ENCODE peak calls at places on chromosomes 7 and 10, in six cellular contexts. U is K562, R is fibroblast of lung, K is hepatocyte, X is GM23248, V is A673. F is an unnamed sample.

GRCh38 chr10:21100871-21101514 is 203.9 kb upstream of the NEBL start:
- DNase-seq in U (no peak), R (peak; percentile 68), K (no peak), X (peak; percentile 52), V (no peak), F (no peak)

GRCh38 chr10:110226555-110226925 is 19.1 kb downstream of the MXI1 start:
- DNase-seq in U (peak; percentile 75), R (peak; percentile 94), K (peak; percentile 96), X (peak; percentile 96), V (peak; percentile 93), F (peak; percentile 93)

GRCh38 chr7:151680810-151681209 is 161.1 kb upstream of the RHEB start:
- DNase-seq in U (no peak), R (no peak), K (no peak), X (peak; percentile 83), V (no peak), F (no peak)

GRCh38 chr7:46459942-46460341 is 538.9 kb upstream of the IGFBP3 start:
- DNase-seq in U (no peak), R (no peak), K (no peak), X (peak; percentile 15), V (no peak), F (no peak)

GRCh38 chr7:139541600-139542307 is 18.3 kb downstream of the CLEC2L start:
- DNase-seq in U (no peak), R (no peak), K (no peak), X (no peak), V (no peak), F (peak; percentile 78)

GRCh38 chr10:126904807-126905686 is at the start of gene DOCK1:
- DNase-seq in U (no peak), R (peak; percentile 73), K (peak; percentile 86), X (peak; percentile 91), V (peak; percentile 84), F (peak; percentile 86)

GRCh38 chr10:102455893-102456471 is 4.6 kb upstream of the C10orf95 start:
- DNase-seq in U (no peak), R (peak; percentile 83), K (peak; percentile 86), X (peak; percentile 89), V (peak; percentile 49), F (no peak)

GRCh38 chr10:97686301-97686961 is 610 bp downstream of the AVPI1 start:
- DNase-seq in U (no peak), R (no peak), K (no peak), X (peak; percentile 23), V (no peak), F (no peak)

GRCh38 chr7:125927556-125927955 is 997.9 kb upstream of the POT1 start:
- DNase-seq in U (no peak), R (no peak), K (no peak), X (no peak), V (peak; percentile 89), F (peak; percentile 9)
- TF ChIP-seq EZH2 in U (no peak), R (no peak), K (no peak), X (no peak), V (no peak), F (no peak)

GRCh38 chr10:8049151-8049873 is 5.2 kb upstream of the GATA3 start:
- DNase-seq in U (no peak), R (no peak), K (peak; percentile 25), X (no peak), V (no peak), F (peak; percentile 65)

GRCh38 chr10:8051109-8051781 is 3.2 kb upstream of the GATA3 start:
- DNase-seq in U (no peak), R (no peak), K (peak; percentile 24), X (no peak), V (no peak), F (peak; percentile 64)

GRCh38 chr10:8049874-8050560 is 4.5 kb upstream of the GATA3 start:
- DNase-seq in U (no peak), R (no peak), K (peak; percentile 30), X (no peak), V (no peak), F (peak; percentile 79)

GRCh38 chr10:8051851-8052257 is 2.6 kb upstream of the GATA3 start:
- DNase-seq in U (no peak), R (no peak), K (peak; percentile 51), X (no peak), V (no peak), F (peak; percentile 91)

DNA sequence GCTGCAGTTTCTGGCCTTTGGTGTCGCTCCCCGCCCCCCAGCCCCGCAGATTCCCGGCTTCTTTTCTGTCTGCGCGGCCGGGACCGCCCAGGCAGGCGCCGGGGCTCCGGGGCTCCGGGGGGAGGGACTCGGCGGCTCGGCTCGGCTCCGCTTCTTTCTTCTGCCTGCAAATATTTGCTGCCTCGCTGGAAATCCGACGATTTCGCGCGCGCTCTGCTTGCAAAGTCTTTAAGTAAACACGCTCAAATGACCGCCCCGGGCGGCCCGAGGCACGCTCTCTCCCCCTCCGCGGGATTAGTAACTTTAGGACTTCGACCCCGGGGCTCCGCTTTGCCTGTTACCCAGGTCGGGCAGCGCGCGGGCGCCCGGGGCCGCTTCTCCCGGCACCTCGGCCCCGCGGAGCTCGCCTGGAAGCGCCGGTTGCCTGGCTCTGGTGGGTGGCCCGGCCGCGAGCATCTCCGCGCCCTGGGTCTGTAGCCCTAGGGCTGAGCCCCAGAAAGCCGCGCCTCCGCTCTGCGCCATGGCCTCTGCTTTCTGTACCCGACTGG is 3.9 kb upstream of the GATA3 start:
- DNase-seq in U (no peak), R (peak; percentile 43), K (peak; percentile 86), X (peak; percentile 44), V (peak; percentile 45), F (peak; percentile 87)
- TF ChIP-seq EZH2 in U (no peak), R (no peak), K (no peak), X (peak; percentile 62), V (peak; percentile 29), F (peak; percentile 15)

DNA sequence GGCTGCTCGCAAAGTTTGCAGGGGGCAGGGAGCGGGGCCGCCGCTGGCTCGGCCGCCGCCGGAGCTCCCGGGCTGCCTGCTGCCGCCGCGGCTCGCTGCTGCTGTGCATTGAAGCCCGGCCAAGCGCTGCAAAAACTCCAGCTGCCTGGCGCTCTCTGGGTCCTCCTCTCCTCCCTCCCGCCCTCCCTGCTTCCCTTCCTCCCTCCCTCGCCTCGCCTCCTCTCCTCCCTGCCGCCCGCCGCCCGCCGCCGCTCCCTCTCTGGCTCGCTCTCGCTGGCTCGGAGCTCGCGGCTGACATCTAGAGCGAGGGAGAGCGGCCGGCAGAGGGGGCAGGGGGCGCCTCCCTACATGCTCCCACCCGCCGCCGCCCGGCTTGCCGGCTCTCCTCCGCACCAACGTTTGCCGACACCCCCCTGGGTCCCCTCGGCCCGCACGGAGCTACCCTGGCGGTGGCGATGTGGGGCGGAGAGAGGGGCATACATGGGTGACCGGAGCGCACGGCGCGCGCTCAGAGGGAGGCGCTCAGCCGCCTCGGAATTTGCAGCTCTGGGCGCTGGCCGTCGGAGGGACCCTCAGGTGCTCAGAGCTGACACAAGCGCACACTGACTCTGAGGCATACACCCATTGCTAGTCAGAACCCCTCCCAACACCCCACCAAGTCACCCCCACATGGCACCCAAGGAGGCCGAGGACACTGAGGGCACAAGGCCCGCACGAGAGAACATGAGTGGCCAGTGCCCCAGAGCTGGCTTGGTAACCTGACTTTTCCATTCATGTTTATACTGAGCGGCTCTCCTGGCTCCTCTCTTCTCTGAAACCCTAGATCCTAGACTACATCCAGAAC is 1.2 kb upstream of the PLXNA4 start:
- DNase-seq in U (no peak), R (peak; percentile 82), K (peak; percentile 83), X (peak; percentile 72), V (peak; percentile 81), F (peak; percentile 92)
- TF ChIP-seq EZH2 in U (no peak), R (peak; percentile 68), K (no peak), X (peak; percentile 79), V (peak; percentile 54), F (peak; percentile 36)

DNA sequence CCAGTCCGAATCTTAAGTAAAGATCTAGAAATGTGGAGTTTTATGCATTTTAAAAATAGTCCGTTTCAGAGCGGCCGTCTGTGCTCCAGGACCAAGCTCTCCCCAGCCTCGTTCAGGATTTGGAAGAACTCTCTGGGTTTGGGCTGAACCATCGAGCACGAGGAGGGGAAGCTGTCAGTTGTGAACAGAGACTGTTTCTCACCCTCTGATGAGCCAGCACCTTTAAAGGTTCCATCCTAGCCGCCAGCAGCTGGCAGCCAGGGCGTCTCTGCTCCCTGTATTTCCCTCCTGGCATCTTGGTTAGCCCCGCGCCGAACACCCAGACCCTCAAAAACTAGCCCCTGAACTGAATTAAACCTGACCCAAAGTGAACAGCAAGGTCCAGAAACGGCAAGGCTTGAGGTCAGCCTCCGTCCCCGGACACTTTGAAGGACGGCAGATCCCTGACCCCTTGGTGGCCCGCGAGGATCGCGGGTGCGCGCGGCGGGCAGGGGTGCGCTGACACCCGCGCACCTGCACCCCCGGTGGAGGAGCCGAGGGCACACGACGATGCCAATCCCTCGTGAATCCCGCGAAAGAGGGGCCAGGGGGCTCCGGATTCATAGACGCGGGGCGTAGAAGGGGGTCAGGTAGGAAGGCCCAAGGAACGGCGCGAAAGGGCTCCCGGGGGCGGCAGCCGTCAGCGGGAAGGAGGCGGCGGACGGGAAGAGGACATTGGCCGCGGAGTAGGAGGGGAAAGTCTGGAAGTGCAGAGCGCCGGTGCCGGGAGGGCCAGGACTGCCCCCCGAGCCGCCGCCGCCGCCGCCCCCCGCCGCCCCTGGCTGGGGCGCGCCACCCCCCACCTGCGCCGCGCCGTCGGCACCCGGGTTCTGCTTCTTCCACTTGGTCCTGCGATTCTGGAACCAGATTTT is 2.8 kb downstream of the NKX1-2 start:
- DNase-seq in U (no peak), R (no peak), K (no peak), X (no peak), V (no peak), F (no peak)
- TF ChIP-seq EZH2 in U (no peak), R (no peak), K (peak; percentile 16), X (no peak), V (no peak), F (peak; percentile 65)